ENCODE peak calls at places on chromosome 22, in six cellular contexts. N, S, W, E, H and L are unnamed samples.

GRCh38 chr22:38412435-38413084 is 42.4 kb downstream of the KCNJ4 start:
- DNase-seq in N (no peak), E (no peak), S (peak), W (no peak), H (no peak), L (peak)

GRCh38 chr22:32823024-32823730 is 21.7 kb downstream of the TIMP3 start:
- DNase-seq in H (no peak), E (peak), W (no peak), S (peak), N (peak), L (no peak)

GRCh38 chr22:46036558-46037408 is 59.8 kb upstream of the WNT7B start:
- DNase-seq in S (peak), H (no peak), E (peak), N (no peak), W (no peak), L (no peak)

GRCh38 chr22:43398910-43399309 is 12.9 kb upstream of the MPPED1 start:
- DNase-seq in W (no peak), H (no peak), E (no peak), N (no peak), S (no peak), L (no peak)

GRCh38 chr22:31893460-31893859 is 50.9 kb upstream of the YWHAH start:
- DNase-seq in W (no peak), H (no peak), S (no peak), E (no peak), N (no peak), L (no peak)

GRCh38 chr22:37052386-37053309 is 1.1 kb downstream of the KCTD17 start:
- DNase-seq in W (no peak), H (no peak), E (no peak), S (no peak), N (no peak), L (no peak)

GRCh38 chr22:27777128-27777527 is 24.4 kb downstream of the MN1 start:
- DNase-seq in H (no peak), W (no peak), S (no peak), N (no peak), E (no peak), L (no peak)

GRCh38 chr22:37617431-37617830 is 8.8 kb downstream of the GGA1 start:
- DNase-seq in S (no peak), W (no peak), H (no peak), E (no peak), N (no peak), L (no peak)

GRCh38 chr22:28952857-28953256 is 69.5 kb downstream of the ZNRF3 start:
- DNase-seq in H (no peak), W (peak), S (no peak), N (no peak), E (no peak), L (no peak)

GRCh38 chr22:21626735-21627469 is 2.9 kb downstream of the YDJC start:
- DNase-seq in E (no peak), W (no peak), N (no peak), S (no peak), H (no peak), L (no peak)

GRCh38 chr22:19066531-19067271 is 55.5 kb downstream of the DGCR2 start:
- DNase-seq in E (no peak), S (no peak), H (peak), W (peak), N (no peak), L (no peak)

GRCh38 chr22:38081941-38082828 is 1.8 kb downstream of the SLC16A8 start:
- DNase-seq in E (no peak), H (no peak), N (no peak), S (no peak), W (no peak), L (peak)

GRCh38 chr22:37465721-37466120 is 20.5 kb downstream of the MFNG start:
- DNase-seq in E (no peak), H (no peak), N (no peak), W (no peak), S (no peak), L (no peak)

GRCh38 chr22:38299758-38300157 is 17.5 kb downstream of the CSNK1E start:
- DNase-seq in S (no peak), E (no peak), W (no peak), N (no peak), H (no peak), L (no peak)

GRCh38 chr22:30717952-30718351 is 23.3 kb downstream of the OSBP2 start:
- DNase-seq in W (no peak), N (no peak), S (no peak), E (no peak), H (no peak), L (no peak)

GRCh38 chr22:46078241-46079092 is 71.9 kb upstream of the PPARA start:
- DNase-seq in E (no peak), W (no peak), H (peak), S (peak), N (no peak), L (no peak)

GRCh38 chr22:29457730-29458129 is 19.3 kb downstream of the RFPL1 start:
- DNase-seq in H (no peak), S (no peak), N (peak), W (no peak), E (no peak), L (peak)

GRCh38 chr22:19213496-19214473 is 35.2 kb upstream of the SLC25A1 start:
- DNase-seq in W (peak), S (no peak), E (no peak), H (peak), N (no peak), L (no peak)

GRCh38 chr22:27531782-27532530 is 269.6 kb downstream of the MN1 start:
- DNase-seq in E (no peak), S (no peak), N (no peak), H (peak), W (peak), L (no peak)

GRCh38 chr22:41831828-41832552 is 915 bp upstream of the SREBF2 start:
- DNase-seq in E (no peak), W (no peak), S (no peak), N (no peak), H (no peak), L (no peak)

GRCh38 chr22:45125198-45125597 is 38.5 kb upstream of the NUP50 start:
- DNase-seq in S (no peak), W (peak), H (peak), N (no peak), E (no peak), L (no peak)

GRCh38 chr22:30265131-30265720 is 1.4 kb downstream of the OSM start:
- DNase-seq in S (no peak), W (no peak), E (no peak), H (no peak), N (no peak), L (no peak)

GRCh38 chr22:30773919-30774318 is 79.2 kb downstream of the OSBP2 start:
- DNase-seq in S (no peak), N (no peak), H (no peak), W (no peak), E (no peak), L (no peak)

GRCh38 chr22:46737105-46737975 is 712 bp downstream of the CERK start:
- DNase-seq in H (no peak), E (peak), S (peak), N (peak), W (no peak), L (peak)

GRCh38 chr22:33561149-33561807 is 359.0 kb downstream of the LARGE1 start:
- DNase-seq in H (no peak), S (no peak), E (no peak), W (no peak), N (no peak), L (no peak)

GRCh38 chr22:25656724-25657123 is 85.3 kb upstream of the MYO18B start:
- DNase-seq in H (no peak), E (no peak), W (no peak), S (no peak), N (no peak), L (peak)

GRCh38 chr22:45454260-45454659 is 40.8 kb downstream of the RIBC2 start:
- DNase-seq in H (peak), E (no peak), N (no peak), W (no peak), S (no peak), L (no peak)

DNA sequence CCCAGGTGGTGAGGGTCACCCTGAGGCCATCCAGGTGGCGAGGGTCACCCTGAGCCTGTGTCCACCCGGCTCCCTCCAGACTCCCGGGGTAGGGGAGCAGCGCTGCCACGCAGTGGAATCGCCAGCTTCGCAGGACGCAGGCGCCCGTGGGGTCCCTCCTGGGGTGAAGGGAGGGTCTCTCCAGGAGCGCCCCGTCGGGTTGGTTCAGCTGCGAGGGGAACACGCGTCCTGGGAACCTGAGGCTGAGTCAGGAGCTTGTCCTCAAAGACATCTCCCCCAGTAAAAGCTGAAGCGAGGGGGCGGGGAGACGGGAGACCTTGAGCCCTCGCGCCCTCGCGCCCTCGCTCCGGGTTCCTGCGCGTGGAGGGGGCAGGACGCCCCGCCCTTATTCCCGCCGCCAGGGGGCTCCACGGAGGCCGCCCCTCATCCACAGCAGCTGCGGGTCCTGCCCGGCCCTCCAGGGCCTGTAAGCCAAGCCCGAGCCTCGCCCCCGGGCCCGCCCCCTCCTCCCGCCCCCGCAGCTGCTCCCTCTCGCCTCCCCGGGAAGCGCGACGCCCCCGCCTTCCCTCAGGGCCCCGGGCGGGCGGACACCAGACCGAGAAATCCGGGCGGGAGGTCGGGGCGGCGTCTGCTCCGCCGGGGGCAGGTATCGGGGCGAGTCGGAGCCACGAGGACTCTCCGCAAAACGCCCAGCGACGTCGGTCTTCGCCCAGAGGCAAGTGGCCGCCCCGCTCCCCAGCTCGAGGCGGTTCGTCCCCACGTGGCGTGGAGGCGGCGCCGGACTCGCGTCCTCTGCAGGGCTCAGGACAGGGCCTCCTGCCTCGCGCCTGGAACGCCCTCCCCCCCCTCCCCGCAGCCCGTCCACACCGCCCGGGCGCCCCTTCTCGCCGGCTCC is 22.8 kb downstream of the PIM3 start:
- DNase-seq in E (peak), H (no peak), W (no peak), N (no peak), S (peak), L (peak)
- TF ChIP-seq CTCF in E (peak), H (peak), W (peak), N (peak), S (peak), L (peak)

DNA sequence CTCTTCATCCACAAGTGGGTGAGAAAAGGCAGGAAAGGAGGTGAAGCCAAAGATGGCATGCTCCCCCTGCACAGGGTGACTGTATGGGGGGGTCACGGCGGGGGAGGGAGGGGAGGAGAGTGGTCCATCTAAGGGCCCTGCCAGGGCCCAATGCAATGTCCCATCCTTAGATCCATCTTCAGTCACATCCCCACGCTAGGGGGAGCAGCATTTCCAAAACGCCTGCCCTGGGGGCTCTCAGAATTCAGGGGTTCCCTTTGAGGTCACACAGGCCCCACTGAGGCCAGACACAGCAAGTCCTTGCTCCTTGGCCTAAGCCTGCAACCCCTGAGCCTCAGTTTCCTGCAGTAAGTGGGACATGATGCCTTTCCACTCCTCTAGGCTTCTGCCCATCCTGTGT is 52.4 kb downstream of the RTN4R start:
- DNase-seq in N (no peak), E (no peak), W (no peak), H (no peak), S (no peak), L (no peak)
- TF ChIP-seq CTCF in N (no peak), E (no peak), W (no peak), H (no peak), S (no peak), L (no peak)

GRCh38 chr22:34639911-34640310 is 426.0 kb upstream of the ISX start:
- DNase-seq in H (no peak), E (no peak), S (no peak), N (no peak), W (no peak), L (no peak)

DNA sequence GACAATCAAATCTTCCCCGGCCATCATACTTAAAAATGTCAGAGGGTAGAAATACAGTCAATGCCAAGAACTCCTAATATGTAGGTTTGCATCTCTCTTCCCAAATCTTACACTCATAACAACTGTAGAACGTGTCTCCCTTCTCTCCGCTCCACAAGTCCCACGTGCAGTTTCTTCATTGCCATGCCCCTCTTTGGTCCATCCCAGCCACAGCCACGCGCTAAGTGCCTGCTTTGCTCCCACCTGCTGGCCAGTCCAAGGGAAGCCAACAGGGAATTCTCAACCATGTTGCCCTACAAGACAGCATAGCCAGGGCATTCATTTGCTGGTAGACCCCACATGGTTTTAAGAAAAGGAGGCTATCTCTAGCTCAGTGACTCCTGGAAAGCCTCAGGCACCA is 420.6 kb upstream of the ISX start:
- DNase-seq in E (no peak), H (no peak), W (no peak), N (no peak), S (no peak), L (no peak)
- TF ChIP-seq CTCF in E (no peak), H (no peak), W (no peak), N (no peak), S (no peak), L (no peak)

GRCh38 chr22:49582171-49582570 is 245.5 kb downstream of the BRD1 start:
- DNase-seq in H (no peak), E (no peak), S (no peak), N (no peak), W (no peak), L (no peak)
- TF ChIP-seq CTCF in H (no peak), E (no peak), S (no peak), N (no peak), W (no peak), L (no peak)

GRCh38 chr22:23882370-23882769 is 11.8 kb upstream of the MIF start:
- DNase-seq in S (no peak), H (no peak), E (no peak), W (no peak), N (no peak), L (no peak)
- TF ChIP-seq CTCF in S (no peak), H (no peak), E (no peak), W (no peak), N (no peak), L (no peak)

DNA sequence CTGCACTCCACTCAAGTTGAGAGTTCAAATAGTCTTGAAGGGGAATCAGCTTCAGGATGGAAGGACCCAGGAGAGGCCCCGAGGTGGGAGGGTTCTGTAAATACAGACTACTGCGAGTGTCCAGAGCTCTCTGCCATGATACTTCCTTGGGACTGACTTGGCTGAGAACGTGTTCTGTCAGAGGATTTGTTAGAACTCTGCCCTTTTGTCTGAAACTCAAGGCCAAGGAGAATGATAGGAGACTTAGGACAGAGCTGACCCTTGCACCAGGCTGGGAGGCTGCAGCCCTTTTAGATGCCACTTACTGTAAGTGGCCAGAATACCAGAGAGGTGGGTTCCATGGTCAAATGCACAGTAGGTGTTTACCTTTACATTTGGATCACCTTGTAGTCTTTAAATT is 2.9 kb upstream of the ATF4 start:
- DNase-seq in W (no peak), S (no peak), H (no peak), E (no peak), N (no peak), L (no peak)
- TF ChIP-seq CTCF in W (no peak), S (no peak), H (no peak), E (no peak), N (no peak), L (no peak)